ENCODE peak calls at places on chromosomes 2 and 18, in five cellular contexts. C, P, T, H and L are unnamed samples.

GRCh38 chr2:10079931-10080535 is at the start of gene CYS1:
- DNase-seq in C (peak; percentile 42), P (no peak), T (no peak), H (no peak), L (no peak)

GRCh38 chr18:62281684-62282083 is 43.4 kb upstream of the TNFRSF11A start:
- DNase-seq in C (no peak), P (no peak), T (no peak), H (no peak), L (no peak)

GRCh38 chr2:220585241-220585640 is 957.8 kb downstream of the SLC4A3 start:
- DNase-seq in C (no peak), P (no peak), T (no peak), H (no peak), L (no peak)

GRCh38 chr18:21262979-21263378 is 20.9 kb downstream of the GREB1L start:
- DNase-seq in C (no peak), P (no peak), T (no peak), H (no peak), L (no peak)

GRCh38 chr2:203934006-203934632 is 2.4 kb upstream of the ICOS start:
- DNase-seq in C (no peak), P (no peak), T (no peak), H (no peak), L (no peak)

GRCh38 chr18:62767321-62767720 is 52.0 kb downstream of the PHLPP1 start:
- DNase-seq in C (no peak), P (no peak), T (no peak), H (no peak), L (no peak)

GRCh38 chr2:127087780-127088495 is 19.0 kb downstream of the BIN1 start:
- DNase-seq in C (no peak), P (no peak), T (peak; percentile 51), H (no peak), L (no peak)

GRCh38 chr2:240620859-240621258 is 4.4 kb upstream of the GPR35 start:
- DNase-seq in C (peak; percentile 6), P (no peak), T (no peak), H (no peak), L (no peak)

GRCh38 chr2:76584474-76584873 is 873.8 kb upstream of the GCFC2 start:
- DNase-seq in C (no peak), P (no peak), T (no peak), H (no peak), L (no peak)

GRCh38 chr2:33213648-33214047 is 262.8 kb upstream of the RASGRP3 start:
- DNase-seq in C (no peak), P (no peak), T (no peak), H (no peak), L (no peak)

GRCh38 chr2:33215983-33216382 is 260.5 kb upstream of the RASGRP3 start:
- DNase-seq in C (no peak), P (no peak), T (no peak), H (no peak), L (no peak)

GRCh38 chr2:33215299-33215698 is 261.1 kb upstream of the RASGRP3 start:
- DNase-seq in C (peak; percentile 76), P (no peak), T (no peak), H (no peak), L (no peak)

GRCh38 chr2:33214436-33214835 is 262.0 kb upstream of the RASGRP3 start:
- DNase-seq in C (no peak), P (no peak), T (no peak), H (no peak), L (no peak)

DNA sequence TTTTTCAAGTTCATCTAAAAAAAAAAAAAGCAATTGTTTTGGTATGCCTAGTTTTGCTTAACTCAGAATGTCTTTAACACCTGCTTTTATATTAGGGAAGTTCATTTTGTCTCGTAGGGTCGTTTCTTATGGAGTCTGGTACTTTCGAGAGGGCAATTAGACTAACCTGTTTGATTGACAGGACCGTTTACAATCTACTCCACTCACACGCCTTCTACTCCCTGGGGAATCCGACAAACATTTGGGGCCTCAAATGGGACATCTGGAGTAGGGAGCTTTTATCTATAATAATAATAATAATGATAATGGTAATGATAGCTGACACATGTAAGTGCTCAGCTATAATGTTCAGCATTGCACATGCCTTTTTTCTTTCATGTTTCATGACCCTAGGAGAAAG is 261.6 kb upstream of the RASGRP3 start:
- DNase-seq in C (no peak), P (no peak), T (no peak), H (no peak), L (no peak)
- H3K4me1 ChIP-seq in C (peaks cover 66% of the 10 kb centered on the region), P (no peaks in the 10 kb centered on the region), T (peaks cover 7% of the 10 kb centered on the region), H (no peaks in the 10 kb centered on the region), L (no peaks in the 10 kb centered on the region)

DNA sequence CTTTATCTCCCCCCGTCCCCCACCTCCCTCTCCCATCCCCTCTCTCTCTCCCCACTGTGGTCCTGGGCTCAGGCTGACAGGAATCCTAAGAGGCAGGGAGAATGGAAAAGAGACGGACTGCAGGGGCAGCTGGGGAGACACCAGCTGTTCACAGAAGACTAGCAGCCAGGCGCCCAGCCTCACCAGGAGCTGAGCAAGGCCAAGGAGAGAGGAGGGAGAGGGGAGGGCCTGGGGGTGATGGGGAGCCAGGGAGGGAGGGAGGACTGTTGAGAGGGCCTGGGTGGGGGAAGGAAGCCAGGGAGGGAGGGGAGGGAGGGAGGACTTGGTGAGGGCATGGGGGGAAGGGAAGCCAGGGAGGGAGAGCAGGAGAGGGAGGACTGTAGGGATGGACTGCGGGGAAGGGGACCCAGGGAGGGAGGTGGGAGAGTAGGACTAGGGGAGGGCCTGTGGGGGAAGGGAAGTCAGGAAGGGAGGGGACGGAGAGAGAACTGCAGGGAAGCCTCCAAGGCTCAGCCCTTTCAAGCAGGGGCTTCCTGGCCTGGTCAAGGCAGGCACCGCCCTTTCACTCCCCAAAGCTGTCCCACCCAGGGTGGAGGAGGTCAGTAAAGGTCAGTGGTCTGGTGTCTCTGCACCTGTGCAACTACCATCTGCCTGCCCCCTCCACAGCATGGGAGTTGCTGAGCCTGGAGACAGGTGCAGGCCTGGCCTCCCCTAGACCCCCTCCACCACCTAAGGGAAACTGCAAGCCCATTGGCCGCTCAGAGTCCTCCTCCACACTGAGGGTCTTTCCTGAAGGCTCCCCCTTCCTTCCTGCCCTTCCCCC is 517.8 kb upstream of the MYT1L start:
- DNase-seq in C (no peak), P (no peak), T (no peak), H (no peak), L (no peak)
- H3K4me3 ChIP-seq in C (no peak overlapping the region), P (no peak overlapping the region), T (no peak overlapping the region), H (no peak overlapping the region), L (no peak overlapping the region)

DNA sequence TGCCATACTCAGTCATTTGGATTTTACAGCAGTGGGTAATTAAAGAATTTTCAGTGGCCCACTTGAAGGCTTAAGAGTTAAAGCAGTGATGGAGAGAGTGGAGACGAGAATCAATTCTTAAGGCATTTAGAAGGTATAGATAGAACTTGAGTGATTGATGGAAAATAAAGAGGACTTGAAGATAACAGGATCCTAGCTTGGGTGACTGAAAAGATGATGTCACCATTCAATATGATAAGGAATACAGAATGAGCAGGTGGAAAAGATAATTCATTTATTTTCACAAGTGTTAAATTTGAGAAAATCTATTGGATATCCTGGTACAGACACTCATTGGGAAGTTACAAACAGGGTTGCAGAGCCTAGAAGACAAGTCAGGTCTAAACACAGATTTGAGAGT is 35.2 kb downstream of the XRCC5 start:
- DNase-seq in C (no peak), P (no peak), T (no peak), H (no peak), L (no peak)
- H3K36me3 ChIP-seq in C (peaks cover 93% of the 10 kb centered on the region), P (peaks cover 38% of the 10 kb centered on the region), T (peaks cover 84% of the 10 kb centered on the region), H (peaks cover 46% of the 10 kb centered on the region), L (peaks cover 56% of the 10 kb centered on the region)

GRCh38 chr2:241768251-241768711 is 8.3 kb upstream of the GAL3ST2 start:
- DNase-seq in C (no peak), P (no peak), T (no peak), H (no peak), L (no peak)
- H3K4me1 ChIP-seq in C (no peaks in the 10 kb centered on the region), P (no peaks in the 10 kb centered on the region), T (peaks cover 21% of the 10 kb centered on the region), H (peaks cover 25% of the 10 kb centered on the region), L (no peaks in the 10 kb centered on the region)

DNA sequence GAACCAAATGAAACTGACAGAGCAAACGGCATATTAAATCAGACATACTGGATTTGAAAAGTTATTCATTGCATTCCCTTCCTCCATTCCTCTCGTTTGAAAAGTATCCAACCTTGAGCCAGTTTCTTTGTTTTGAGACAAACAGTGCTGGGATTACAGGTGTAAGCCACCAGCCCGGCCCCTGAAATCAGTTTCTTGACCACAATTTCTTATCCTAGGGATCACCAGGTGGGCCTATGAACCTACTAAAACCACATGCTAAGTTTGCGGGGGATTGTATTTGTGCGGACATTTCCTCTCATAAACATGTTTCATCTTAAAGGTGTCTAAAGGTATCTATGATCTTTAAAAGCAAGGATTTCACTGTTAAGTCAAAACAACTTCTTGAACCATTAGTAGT is 11.6 kb downstream of the PTPN2 start:
- DNase-seq in C (no peak), P (no peak), T (no peak), H (no peak), L (no peak)
- H3K4me3 ChIP-seq in C (no peak overlapping the region), P (no peak overlapping the region), T (no peak overlapping the region), H (no peak overlapping the region), L (no peak overlapping the region)

DNA sequence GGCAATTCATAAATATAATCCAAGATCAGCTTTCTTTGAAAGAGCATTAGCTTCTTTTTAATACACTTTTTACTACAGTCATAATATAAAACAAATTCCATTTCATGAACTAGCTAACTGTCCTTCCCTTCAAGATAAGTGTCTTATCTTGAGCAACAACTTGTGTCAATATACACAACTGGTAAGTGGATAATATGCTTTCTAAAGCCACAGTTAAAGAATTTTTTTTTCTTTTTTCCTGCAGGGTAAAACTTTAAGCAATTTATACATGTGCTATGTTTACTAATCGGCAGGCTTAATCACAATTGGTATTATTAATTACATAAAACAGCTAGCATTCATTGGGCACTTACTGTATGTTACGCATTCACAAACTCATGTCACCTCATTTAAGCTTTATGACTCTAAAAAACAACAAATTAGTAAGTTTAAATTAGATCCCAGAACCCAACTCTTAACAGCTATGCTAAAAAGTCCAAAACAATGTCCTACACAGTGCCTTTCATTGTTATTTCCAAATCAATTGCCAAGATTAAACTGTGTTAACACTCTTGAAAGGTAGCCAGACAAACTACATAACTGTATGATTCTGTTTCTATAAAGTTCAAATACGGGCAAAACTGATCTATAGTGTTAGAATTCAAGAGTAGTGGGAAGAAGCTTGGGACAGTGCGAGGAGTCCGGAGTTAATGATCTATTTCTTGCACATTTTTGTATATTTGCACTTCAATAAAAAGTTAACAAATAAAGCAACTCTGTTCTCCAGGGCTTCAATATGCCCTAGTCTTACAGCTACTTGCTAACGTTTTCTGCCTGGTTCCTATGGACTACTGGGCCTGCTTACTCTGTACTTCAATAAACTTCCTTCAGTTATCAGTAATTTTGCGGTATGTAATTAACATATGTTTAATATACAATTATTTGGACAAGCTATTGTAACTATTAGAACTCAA is 6.0 kb downstream of the TXNL1 start:
- DNase-seq in C (no peak), P (no peak), T (no peak), H (no peak), L (no peak)
- H3K36me3 ChIP-seq in C (peaks cover 7% of the 10 kb centered on the region), P (no peaks in the 10 kb centered on the region), T (peaks cover 49% of the 10 kb centered on the region), H (no peaks in the 10 kb centered on the region), L (no peaks in the 10 kb centered on the region)

DNA sequence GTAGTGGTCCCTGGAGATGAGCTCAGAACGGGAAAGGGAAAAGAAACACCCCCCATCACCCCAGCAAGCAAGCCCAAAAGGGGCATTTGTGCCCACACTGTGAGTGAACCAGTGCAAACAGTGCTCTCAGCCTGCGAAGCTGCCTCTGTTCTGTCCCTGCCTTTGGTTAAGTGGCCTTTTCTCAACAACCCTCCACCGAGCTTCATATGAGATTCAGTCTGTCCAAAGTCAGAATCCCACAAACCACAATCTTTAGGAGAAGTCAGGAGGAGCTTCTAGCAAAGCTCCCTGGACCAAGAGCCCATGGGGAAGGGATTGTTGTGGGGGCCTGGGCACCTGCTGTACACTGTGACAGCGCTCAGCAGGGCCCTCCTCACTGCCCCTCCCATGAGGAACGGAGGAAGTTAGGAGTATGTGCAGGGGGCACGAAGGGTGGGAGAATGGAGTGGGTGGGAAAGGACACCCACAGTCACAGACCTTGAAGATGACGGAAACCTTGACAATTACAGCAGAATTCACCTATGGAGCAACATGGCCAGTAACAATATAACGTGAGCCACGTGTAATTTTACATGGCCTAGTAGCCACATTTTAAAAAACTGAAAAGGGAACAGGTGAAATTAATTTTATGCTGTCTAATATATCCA is 119.5 kb downstream of the SMAD7 start:
- DNase-seq in C (no peak), P (no peak), T (no peak), H (no peak), L (no peak)
- H3K4me1 ChIP-seq in C (peaks cover 69% of the 10 kb centered on the region), P (no peaks in the 10 kb centered on the region), T (peaks cover 56% of the 10 kb centered on the region), H (peaks cover 39% of the 10 kb centered on the region), L (peaks cover 16% of the 10 kb centered on the region)